ENCODE peak calls at places on chromosomes 5 and 9, in seven cellular contexts. P is anterior cingulate cortex; B is dorsolateral prefrontal cortex; Y is choroid plexus epithelial cell; X is Jurkat, Clone E6-1; V is mesendoderm; O is coronary artery. R is an unnamed sample.

GRCh38 chr9:134174073-134174449 is 9.7 kb upstream of the RNU6ATAC start:
- DNase-seq in P (no peak), B (no peak), Y (no peak), X (no peak), V (no peak), O (no peak), R (no peak)

GRCh38 chr5:59296317-59297264 is 596.9 kb downstream of the PDE4D start:
- DNase-seq in P (no peak), B (no peak), Y (peak; percentile 66), X (no peak), V (no peak), O (no peak), R (peak; percentile 45)

GRCh38 chr5:84642795-84643194 is 258.1 kb upstream of the EDIL3 start:
- DNase-seq in P (no peak), B (no peak), Y (peak; percentile 19), X (no peak), V (no peak), O (no peak), R (peak; percentile 50)

GRCh38 chr5:138095100-138095907 is 11.5 kb downstream of the WNT8A start:
- DNase-seq in P (no peak), B (no peak), Y (no peak), X (no peak), V (no peak), O (no peak), R (no peak)

GRCh38 chr5:123155511-123155923 is 66.5 kb downstream of the PRDM6 start:
- DNase-seq in P (no peak), B (no peak), Y (no peak), X (no peak), V (no peak), O (no peak), R (peak; percentile 22)

GRCh38 chr5:153122416-153122815 is 368.1 kb upstream of the GRIA1 start:
- DNase-seq in P (no peak), B (no peak), Y (no peak), X (no peak), V (no peak), O (no peak), R (no peak)

GRCh38 chr5:159878988-159879471 is 37.3 kb upstream of the ADRA1B start:
- DNase-seq in P (peak; percentile 45), B (peak; percentile 61), Y (peak; percentile 76), X (peak; percentile 6), V (peak; percentile 95), O (peak; percentile 85), R (peak; percentile 82)

GRCh38 chr5:4639959-4640358 is 500.2 kb upstream of the ADAMTS16 start:
- DNase-seq in P (no peak), B (no peak), Y (no peak), X (peak; percentile 76), V (no peak), O (no peak), R (no peak)

GRCh38 chr9:6901179-6901578 is 143.4 kb downstream of the KDM4C start:
- DNase-seq in P (no peak), B (no peak), Y (no peak), X (no peak), V (peak; percentile 51), O (no peak), R (no peak)

GRCh38 chr5:15752886-15753285 is 252.9 kb downstream of the FBXL7 start:
- DNase-seq in P (peak; percentile 11), B (no peak), Y (peak; percentile 65), X (no peak), V (no peak), O (no peak), R (peak; percentile 58)

GRCh38 chr5:115375922-115376321 is 79.5 kb upstream of the CCDC112 start:
- DNase-seq in P (no peak), B (no peak), Y (peak; percentile 43), X (no peak), V (no peak), O (no peak), R (peak; percentile 31)

GRCh38 chr9:97578846-97579245 is 54.3 kb downstream of the TSTD2 start:
- DNase-seq in P (no peak), B (peak; percentile 18), Y (no peak), X (no peak), V (no peak), O (no peak), R (no peak)

GRCh38 chr5:128009399-128009798 is 74.2 kb upstream of the SLC12A2 start:
- DNase-seq in P (no peak), B (no peak), Y (no peak), X (no peak), V (peak; percentile 72), O (no peak), R (no peak)

GRCh38 chr5:124079062-124079461 is 567.1 kb downstream of the CSNK1G3 start:
- DNase-seq in P (no peak), B (no peak), Y (no peak), X (no peak), V (no peak), O (no peak), R (no peak)

GRCh38 chr9:134173127-134174072 is 9.0 kb upstream of the RNU6ATAC start:
- DNase-seq in P (no peak), B (no peak), Y (no peak), X (no peak), V (no peak), O (no peak), R (no peak)

GRCh38 chr9:109451311-109452025 is 46.6 kb downstream of the PTPN3 start:
- DNase-seq in P (no peak), B (no peak), Y (no peak), X (no peak), V (peak; percentile 62), O (no peak), R (no peak)

R was measured in amniotic epithelial cell.